ENCODE peak calls at places on chromosome 21, in six cellular contexts. E is HepG2, T is GM12878, G is K562, V is H1, W is GM12891. S is an unnamed sample.

GRCh38 chr21:43295016-43295958 is 126.5 kb downstream of the CRYAA start:
- DNase-seq in T (no peak), G (no peak), V (no peak), W (no peak), E (no peak), S (no peak)

GRCh38 chr21:28833181-28833580 is 159.5 kb downstream of the LTN1 start:
- DNase-seq in T (no peak), G (no peak), W (no peak), V (no peak), E (no peak), S (no peak)

GRCh38 chr21:43994646-43995045 is 17.5 kb upstream of the TRAPPC10 start:
- DNase-seq in W (no peak), E (no peak), V (no peak), T (no peak), G (no peak), S (no peak)

GRCh38 chr21:9739240-9739639 is 782.1 kb upstream of the TPTE start:
- DNase-seq in G (no peak), E (no peak), W (no peak), V (no peak), T (no peak), S (no peak)

GRCh38 chr21:21559285-21560045 is 561.3 kb downstream of the NCAM2 start:
- DNase-seq in E (no peak), T (no peak), G (no peak), W (no peak), V (no peak), S (no peak)

GRCh38 chr21:39441502-39442475 is 3.8 kb downstream of the LCA5L start:
- DNase-seq in V (no peak), T (no peak), G (peak; percentile 83), E (peak; percentile 45), W (no peak), S (no peak)

GRCh38 chr21:41771625-41771945 is 4.7 kb upstream of the RIPK4 start:
- DNase-seq in W (no peak), V (no peak), E (no peak), G (no peak), T (no peak), S (no peak)

GRCh38 chr21:44926364-44927101 is 5.8 kb upstream of the ITGB2 start:
- DNase-seq in V (no peak), G (no peak), T (no peak), E (no peak), W (no peak), S (no peak)

GRCh38 chr21:14988760-14989159 is 76.0 kb downstream of the NRIP1 start:
- DNase-seq in E (no peak), W (no peak), G (no peak), V (no peak), T (no peak), S (no peak)

GRCh38 chr21:42980312-42980958 is 6.1 kb downstream of the PKNOX1 start:
- DNase-seq in G (no peak), V (no peak), W (no peak), E (no peak), T (no peak), S (no peak)

GRCh38 chr21:22536511-22536910 is 1538.3 kb downstream of the NCAM2 start:
- DNase-seq in W (no peak), V (no peak), E (no peak), T (no peak), G (peak; percentile 1), S (no peak)

GRCh38 chr21:16570196-16570595 is 840.4 kb downstream of the USP25 start:
- DNase-seq in G (no peak), W (no peak), V (no peak), T (no peak), E (no peak), S (no peak)

GRCh38 chr21:39631842-39632577 is 19.3 kb downstream of the B3GALT5 start:
- DNase-seq in E (no peak), G (no peak), V (no peak), W (no peak), T (no peak), S (no peak)

GRCh38 chr21:44872568-44873355 is 728 bp downstream of the PTTG1IP start:
- DNase-seq in T (no peak), E (no peak), W (no peak), V (peak; percentile 71), G (peak; percentile 66), S (no peak)

GRCh38 chr21:42525676-42526378 is 12.2 kb downstream of the SLC37A1 start:
- DNase-seq in E (no peak), T (no peak), G (no peak), V (no peak), W (no peak), S (no peak)

GRCh38 chr21:38311765-38312164 is 55.0 kb downstream of the KCNJ15 start:
- DNase-seq in T (no peak), W (no peak), V (no peak), E (no peak), G (no peak), S (no peak)

GRCh38 chr21:25734654-25735220 is at the start of the genes ATP5PF and GABPA:
- DNase-seq in E (peak; percentile 97), T (peak; percentile 97), V (peak; percentile 97), G (peak; percentile 99), W (peak; percentile 62), S (peak; percentile 66)

GRCh38 chr21:25735895-25736597 is 1.3 kb downstream of the GABPA start:
- DNase-seq in G (peak; percentile 71), V (no peak), W (no peak), E (peak; percentile 21), T (no peak), S (no peak)

GRCh38 chr21:25732091-25732760 is 2.5 kb downstream of the ATP5PF start:
- DNase-seq in W (no peak), E (no peak), G (no peak), V (no peak), T (no peak), S (no peak)

GRCh38 chr21:25733859-25734653 is 648 bp downstream of the ATP5PF start:
- DNase-seq in T (no peak), W (no peak), E (peak; percentile 62), G (peak; percentile 65), V (no peak), S (no peak)

GRCh38 chr21:25735221-25735894 is 586 bp downstream of the GABPA start:
- DNase-seq in V (peak; percentile 89), T (no peak), W (peak; percentile 55), E (peak; percentile 80), G (peak; percentile 91), S (peak; percentile 51)
- TF ChIP-seq POLR2A in V (peak; percentile 8), T (peak; percentile 72), W (no peak), E (peak; percentile 71), G (peak; percentile 42), S (peak; percentile 48)

DNA sequence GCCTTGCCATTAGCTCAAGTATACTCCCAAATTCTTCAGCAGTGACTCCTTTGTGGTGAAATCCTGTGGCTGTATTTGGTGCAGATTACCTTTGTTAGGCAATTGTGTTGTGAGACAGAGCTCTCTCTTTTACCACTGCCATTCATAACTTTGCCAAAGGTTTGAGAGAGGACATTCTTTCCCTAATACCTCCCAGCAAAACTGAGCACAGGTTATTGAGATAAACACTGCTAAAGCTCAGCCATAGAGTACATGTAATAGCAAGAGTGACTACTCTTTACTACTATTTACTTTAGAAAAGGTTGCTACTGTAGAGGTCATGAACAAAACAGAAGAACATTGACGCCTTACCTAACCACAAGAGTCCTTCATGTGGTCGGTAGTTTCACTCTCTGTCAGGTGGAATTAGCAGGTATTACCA is 514.0 kb upstream of the ADAMTS5 start:
- DNase-seq in T (no peak), G (no peak), W (no peak), E (no peak), V (no peak), S (no peak)
- TF ChIP-seq POLR2AphosphoS5 in T (no peak), G (no peak), W (no peak), E (no peak), V (no peak), S (no peak)

DNA sequence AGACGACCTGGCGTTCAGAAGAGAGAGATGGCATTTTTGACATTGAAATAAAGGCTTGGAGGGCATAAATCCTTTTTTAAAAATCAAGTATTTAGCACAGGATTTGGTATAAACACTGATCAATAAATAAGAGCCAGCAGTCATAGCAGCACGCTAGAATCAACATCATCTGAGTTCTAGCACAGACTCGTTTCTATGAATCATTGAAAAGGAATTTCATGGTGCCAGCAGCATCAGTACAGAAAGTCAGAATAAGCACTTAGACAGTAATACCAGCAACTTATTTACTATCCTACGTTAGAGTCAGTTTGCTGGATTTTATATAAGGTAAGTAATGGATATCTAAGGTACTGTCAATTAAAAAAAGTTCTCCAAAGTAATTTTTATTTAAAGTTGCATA is 119.3 kb downstream of the HLCS start:
- DNase-seq in T (no peak), E (peak; percentile 59), V (no peak), W (no peak), G (no peak), S (no peak)
- TF ChIP-seq TAF1 in T (no peak), E (no peak), V (no peak), W (no peak), G (no peak), S (no peak)

GRCh38 chr21:30717105-30717504 is 1.5 kb downstream of the KRTAP21-3 start:
- DNase-seq in G (no peak), V (no peak), W (no peak), E (no peak), T (no peak), S (no peak)

GRCh38 chr21:30714436-30714835 is 4.1 kb downstream of the KRTAP21-3 start:
- DNase-seq in T (no peak), W (no peak), G (no peak), E (no peak), V (no peak), S (no peak)

GRCh38 chr21:30714946-30715345 is 3.6 kb downstream of the KRTAP21-3 start:
- DNase-seq in T (no peak), W (no peak), G (no peak), V (no peak), E (no peak), S (no peak)

GRCh38 chr21:30719401-30719800 is 824 bp upstream of the KRTAP21-3 start:
- DNase-seq in V (no peak), W (no peak), E (no peak), T (no peak), G (no peak), S (no peak)

DNA sequence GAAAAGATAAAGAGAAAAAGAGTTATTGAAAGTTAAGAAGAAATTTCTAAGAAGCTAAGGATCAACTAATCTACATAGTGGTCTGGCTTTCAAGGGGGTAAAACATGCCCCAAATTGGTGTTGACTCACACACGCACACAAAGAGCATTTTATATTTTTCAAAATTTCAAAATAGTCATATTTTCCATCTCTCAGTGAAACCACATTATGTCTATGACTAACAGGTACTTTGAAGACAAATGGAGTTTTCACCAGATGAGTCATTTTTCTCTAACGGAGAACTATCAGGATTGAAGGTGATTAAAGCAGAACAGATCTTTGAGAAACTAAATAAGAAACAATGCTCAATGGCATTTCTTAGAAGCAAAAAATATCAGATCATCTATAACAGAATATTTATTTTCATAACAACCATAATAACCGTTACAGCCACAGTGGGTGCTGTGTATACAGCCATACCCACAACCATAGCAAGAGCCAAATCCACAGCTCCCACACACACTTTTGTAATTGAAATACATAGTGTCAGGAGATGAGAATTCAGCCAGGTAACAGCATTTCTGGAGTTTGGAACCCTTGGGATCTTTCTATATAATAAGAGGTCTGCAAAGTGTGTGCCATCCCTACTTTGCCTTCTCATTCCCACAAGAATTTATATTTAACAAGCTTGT is at the start of gene KRTAP21-3:
- DNase-seq in G (no peak), V (no peak), W (no peak), T (no peak), E (no peak), S (no peak)
- TF ChIP-seq POLR2A in G (no peak), V (no peak), W (no peak), T (no peak), E (no peak), S (no peak)

S was measured in GM12892.